ENCODE peak calls at places on chromosomes 7 and 10, in seven cellular contexts. F is skeletal muscle cell, L is RKO, H is chondrocyte, J is DND-41, Q is left kidney, N is mesendoderm. G is an unnamed sample.
A peak's percentile ranks its signal among the peaks of the same experiment; 100 is the strongest.

GRCh38 chr10:85615556-85615955 is 751.0 kb downstream of the GRID1 start:
- DNase-seq in L (no peak), Q (no peak), H (no peak), N (no peak), F (no peak), J (no peak), G (no peak)

GRCh38 chr7:2734761-2735571 is 47.0 kb downstream of the AMZ1 start:
- DNase-seq in L (no peak), F (no peak), H (peak; percentile 87), Q (peak; percentile 86), J (peak; percentile 90), N (no peak), G (no peak)

GRCh38 chr10:83222832-83223742 is 916.2 kb upstream of the GHITM start:
- DNase-seq in Q (no peak), J (no peak), H (no peak), F (no peak), N (peak; percentile 55), L (no peak), G (no peak)

GRCh38 chr10:125514206-125515162 is 168.5 kb downstream of the TEX36 start:
- DNase-seq in N (no peak), F (no peak), H (no peak), J (no peak), L (no peak), Q (no peak), G (no peak)

GRCh38 chr7:149607683-149608082 is 110.1 kb upstream of the ZNF746 start:
- DNase-seq in Q (no peak), F (no peak), H (no peak), J (no peak), N (no peak), L (no peak), G (no peak)

GRCh38 chr10:88108115-88108610 is 244.7 kb downstream of the PTEN start:
- DNase-seq in J (peak; percentile 79), Q (no peak), F (no peak), L (no peak), N (no peak), H (no peak), G (no peak)

GRCh38 chr10:122845783-122846332 is at the start of gene CUZD1:
- DNase-seq in L (no peak), H (no peak), N (peak; percentile 66), Q (no peak), J (no peak), F (no peak), G (no peak)

GRCh38 chr10:96560970-96561887 is 25.6 kb downstream of the TM9SF3 start:
- DNase-seq in H (no peak), L (peak; percentile 34), J (no peak), Q (no peak), F (no peak), N (no peak), G (no peak)

GRCh38 chr10:132417957-132418441 is 21.0 kb downstream of the PWWP2B start:
- DNase-seq in H (no peak), L (no peak), N (peak; percentile 47), Q (no peak), F (no peak), J (no peak), G (no peak)

GRCh38 chr10:84095821-84096497 is 43.4 kb upstream of the GHITM start:
- DNase-seq in N (no peak), H (no peak), J (no peak), Q (peak; percentile 12), L (peak; percentile 9), F (no peak), G (peak; percentile 43)

GRCh38 chr7:54330216-54330800 is 211.9 kb upstream of the VSTM2A start:
- DNase-seq in H (no peak), J (no peak), N (no peak), Q (no peak), L (no peak), F (no peak), G (no peak)

GRCh38 chr7:46759711-46760480 is 822.0 kb downstream of the TNS3 start:
- DNase-seq in Q (no peak), J (no peak), N (no peak), F (no peak), H (no peak), L (no peak), G (peak; percentile 9)

GRCh38 chr7:135957627-135958026 is 19.5 kb downstream of the MTPN start:
- DNase-seq in J (no peak), F (no peak), H (no peak), L (no peak), N (peak; percentile 45), Q (no peak), G (no peak)

GRCh38 chr10:44973323-44974081 is 5.1 kb downstream of the DEPP1 start:
- DNase-seq in J (no peak), L (no peak), N (peak; percentile 49), Q (no peak), F (no peak), H (no peak), G (no peak)

GRCh38 chr10:12834721-12835120 is 166.8 kb downstream of the CCDC3 start:
- DNase-seq in Q (no peak), J (no peak), H (no peak), N (no peak), F (no peak), L (no peak), G (no peak)